ENCODE peak calls at places on chromosomes 12 and 14, in eight cellular contexts. Y, M, H, N, G, R, I and S are unnamed samples.

GRCh38 chr12:39272934-39273770 is 169.8 kb downstream of the KIF21A start:
- DNase-seq in Y (peak), M (peak), H (no peak), N (peak), G (no peak), R (peak), I (no peak), S (no peak)

GRCh38 chr12:93122089-93122488 is 193.0 kb upstream of the EEA1 start:
- DNase-seq in Y (no peak), M (no peak), H (no peak), N (no peak), G (no peak), R (no peak), I (no peak), S (no peak)

GRCh38 chr12:48160807-48161206 is 3.5 kb upstream of the ASB8 start:
- DNase-seq in Y (no peak), M (no peak), H (peak), N (no peak), G (no peak), R (no peak), I (no peak), S (no peak)

GRCh38 chr12:120136093-120136770 is 19.7 kb upstream of the RAB35 start:
- DNase-seq in Y (no peak), M (no peak), H (no peak), N (no peak), G (no peak), R (no peak), I (no peak), S (no peak)

GRCh38 chr14:100782516-100783320 is 43.2 kb upstream of the MEG3 start:
- DNase-seq in Y (no peak), M (no peak), H (peak), N (no peak), G (no peak), R (no peak), I (no peak), S (no peak)

GRCh38 chr14:66645716-66646115 is 137.8 kb downstream of the GPHN start:
- DNase-seq in Y (no peak), M (no peak), H (no peak), N (no peak), G (no peak), R (no peak), I (no peak), S (no peak)

GRCh38 chr12:52210186-52210924 is 18.5 kb upstream of the KRT80 start:
- DNase-seq in Y (no peak), M (peak), H (peak), N (no peak), G (no peak), R (no peak), I (no peak), S (no peak)

GRCh38 chr12:25699454-25699853 is 146.4 kb upstream of the LMNTD1 start:
- DNase-seq in Y (no peak), M (no peak), H (no peak), N (no peak), G (no peak), R (no peak), I (no peak), S (no peak)

GRCh38 chr12:96196781-96197180 is 2.6 kb downstream of the ELK3 start:
- DNase-seq in Y (peak), M (no peak), H (no peak), N (no peak), G (no peak), R (no peak), I (no peak), S (no peak)
- H3K4me3 ChIP-seq in Y (peak), M (no peak), H (peak), N (no peak), G (no peak), R (peak), I (no peak), S (peak)

DNA sequence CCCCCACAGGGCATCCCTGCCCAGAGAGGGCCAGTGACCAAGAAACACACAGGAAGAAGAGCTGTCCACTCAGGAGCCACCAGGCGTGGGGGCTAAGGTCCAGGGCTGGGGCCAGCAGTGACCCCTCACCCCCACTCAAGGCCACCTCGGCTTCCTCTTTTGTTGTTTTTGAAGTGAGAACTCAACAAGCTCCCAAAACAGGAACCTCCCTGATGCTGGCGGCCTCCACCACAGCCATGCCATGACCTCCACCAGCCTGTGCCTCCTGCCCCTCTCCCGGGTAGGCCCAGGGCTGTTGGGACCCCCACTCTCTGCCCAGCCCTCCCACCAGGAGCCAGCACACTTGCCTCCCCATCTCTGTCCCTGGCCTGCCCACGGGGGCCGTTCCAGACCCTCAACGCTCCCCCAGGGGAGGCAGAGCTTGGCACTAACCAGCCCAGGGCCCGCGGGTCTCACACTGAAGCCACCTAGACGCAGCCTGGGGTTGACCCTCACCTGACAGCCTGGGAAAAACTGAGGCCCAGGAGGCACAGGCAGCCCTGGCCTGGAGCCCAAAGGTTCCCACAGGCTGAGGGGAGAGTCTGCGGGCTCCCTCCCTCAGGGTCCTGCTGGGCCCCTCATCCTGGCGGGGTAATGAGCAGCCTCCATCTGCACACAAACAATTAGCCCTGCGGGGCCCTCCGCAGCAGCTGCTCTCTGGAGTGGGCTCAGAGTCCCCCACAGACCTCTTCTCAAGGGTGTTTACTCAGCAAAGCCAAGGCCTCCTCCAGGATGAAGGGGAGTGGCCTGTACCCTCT is 7.6 kb downstream of the AKT1 start:
- DNase-seq in Y (no peak), M (no peak), H (no peak), N (no peak), G (no peak), R (no peak), I (peak), S (no peak)
- H3K27ac ChIP-seq in Y (no peak), M (peak), H (no peak), N (no peak), G (no peak), R (no peak), I (no peak), S (no peak)

GRCh38 chr14:43165651-43166050 is 1341.4 kb downstream of the FSCB start:
- DNase-seq in Y (no peak), M (no peak), H (no peak), N (no peak), G (no peak), R (no peak), I (no peak), S (no peak)

GRCh38 chr14:43169722-43170121 is 1337.4 kb downstream of the FSCB start:
- DNase-seq in Y (no peak), M (no peak), H (no peak), N (no peak), G (no peak), R (no peak), I (no peak), S (no peak)

GRCh38 chr14:43166163-43166562 is 1340.9 kb downstream of the FSCB start:
- DNase-seq in Y (no peak), M (no peak), H (no peak), N (no peak), G (no peak), R (no peak), I (no peak), S (no peak)

GRCh38 chr14:43172899-43173548 is 1334.1 kb downstream of the FSCB start:
- DNase-seq in Y (no peak), M (no peak), H (no peak), N (no peak), G (no peak), R (no peak), I (no peak), S (no peak)

DNA sequence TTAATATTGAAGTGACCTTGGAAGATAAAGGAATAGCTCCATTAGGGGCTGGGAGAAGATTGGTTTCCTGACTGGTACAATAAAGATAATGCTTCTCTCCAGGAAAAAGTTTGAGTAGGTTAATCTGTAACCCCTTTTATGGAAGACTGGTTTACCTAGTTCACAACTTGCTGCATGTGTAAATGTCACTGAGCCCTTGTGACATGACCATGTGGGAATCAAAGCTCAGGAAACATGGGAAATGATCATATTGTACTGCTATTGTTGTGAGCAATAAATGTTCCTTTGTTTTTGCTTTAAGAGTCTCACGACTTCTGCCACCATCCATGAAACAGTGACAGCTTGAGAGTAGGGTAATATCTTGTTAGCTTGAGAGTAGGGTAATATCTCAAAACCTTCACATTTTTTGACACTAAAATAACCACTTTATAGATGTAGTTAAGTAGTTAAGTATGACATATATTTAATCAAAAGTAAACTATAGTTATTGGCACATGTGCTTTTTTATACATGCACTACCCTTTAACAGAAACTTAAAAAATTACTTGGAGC is 1338.6 kb downstream of the FSCB start:
- DNase-seq in Y (no peak), M (no peak), H (no peak), N (no peak), G (no peak), R (no peak), I (no peak), S (no peak)
- H3K4me3 ChIP-seq in Y (no peak), M (no peak), H (no peak), N (no peak), G (no peak), R (no peak), I (no peak), S (no peak)

GRCh38 chr14:20583142-20583541 is 4.7 kb downstream of the RNASE11 start:
- DNase-seq in Y (no peak), M (no peak), H (no peak), N (no peak), G (no peak), R (no peak), I (no peak), S (no peak)

GRCh38 chr14:20580242-20580641 is 7.6 kb downstream of the RNASE11 start:
- DNase-seq in Y (no peak), M (no peak), H (no peak), N (no peak), G (no peak), R (no peak), I (no peak), S (no peak)

GRCh38 chr14:20583908-20584307 is 3.9 kb downstream of the RNASE11 start:
- DNase-seq in Y (no peak), M (no peak), H (no peak), N (no peak), G (no peak), R (no peak), I (no peak), S (no peak)

GRCh38 chr14:20578784-20579502 is 8.9 kb downstream of the RNASE11 start:
- DNase-seq in Y (no peak), M (no peak), H (no peak), N (no peak), G (no peak), R (no peak), I (no peak), S (no peak)

GRCh38 chr14:20578325-20578724 is 9.5 kb downstream of the RNASE11 start:
- DNase-seq in Y (no peak), M (no peak), H (no peak), N (peak), G (no peak), R (no peak), I (no peak), S (no peak)
- H3K27ac ChIP-seq in Y (no peak), M (no peak), H (no peak), N (peak), G (no peak), R (no peak), I (no peak), S (no peak)

GRCh38 chr12:69007858-69008314 is 74.9 kb upstream of the CPM start:
- DNase-seq in Y (no peak), M (no peak), H (no peak), N (no peak), G (no peak), R (no peak), I (no peak), S (no peak)
- H3K4me3 ChIP-seq in Y (no peak), M (no peak), H (no peak), N (peak), G (no peak), R (no peak), I (no peak), S (no peak)

GRCh38 chr12:75863475-75863874 is 168.1 kb downstream of the PHLDA1 start:
- DNase-seq in Y (no peak), M (no peak), H (no peak), N (no peak), G (no peak), R (no peak), I (no peak), S (no peak)
- H3K27ac ChIP-seq in Y (no peak), M (no peak), H (no peak), N (no peak), G (no peak), R (no peak), I (no peak), S (no peak)

DNA sequence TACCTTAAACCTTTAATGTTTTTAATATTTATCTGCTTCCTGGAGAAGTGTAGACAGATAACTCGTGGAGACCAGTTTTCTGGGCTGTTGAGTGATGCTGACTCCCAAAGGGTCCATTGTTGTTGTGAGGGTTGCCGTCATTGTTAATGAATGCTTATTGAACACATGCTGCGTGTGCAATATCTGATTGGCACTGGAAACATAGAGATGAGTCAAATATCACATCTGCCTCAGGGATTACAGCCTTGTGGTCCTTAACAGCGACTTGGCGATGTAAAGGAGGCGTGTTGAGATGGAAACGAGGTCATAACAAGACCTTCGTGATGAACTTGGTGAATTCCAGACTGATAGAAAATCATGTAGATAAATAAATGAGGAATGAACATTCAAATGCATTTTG is 85.9 kb downstream of the FBXW8 start:
- DNase-seq in Y (no peak), M (no peak), H (no peak), N (no peak), G (no peak), R (no peak), I (no peak), S (no peak)
- H3K4me3 ChIP-seq in Y (no peak), M (no peak), H (no peak), N (no peak), G (no peak), R (no peak), I (no peak), S (no peak)

DNA sequence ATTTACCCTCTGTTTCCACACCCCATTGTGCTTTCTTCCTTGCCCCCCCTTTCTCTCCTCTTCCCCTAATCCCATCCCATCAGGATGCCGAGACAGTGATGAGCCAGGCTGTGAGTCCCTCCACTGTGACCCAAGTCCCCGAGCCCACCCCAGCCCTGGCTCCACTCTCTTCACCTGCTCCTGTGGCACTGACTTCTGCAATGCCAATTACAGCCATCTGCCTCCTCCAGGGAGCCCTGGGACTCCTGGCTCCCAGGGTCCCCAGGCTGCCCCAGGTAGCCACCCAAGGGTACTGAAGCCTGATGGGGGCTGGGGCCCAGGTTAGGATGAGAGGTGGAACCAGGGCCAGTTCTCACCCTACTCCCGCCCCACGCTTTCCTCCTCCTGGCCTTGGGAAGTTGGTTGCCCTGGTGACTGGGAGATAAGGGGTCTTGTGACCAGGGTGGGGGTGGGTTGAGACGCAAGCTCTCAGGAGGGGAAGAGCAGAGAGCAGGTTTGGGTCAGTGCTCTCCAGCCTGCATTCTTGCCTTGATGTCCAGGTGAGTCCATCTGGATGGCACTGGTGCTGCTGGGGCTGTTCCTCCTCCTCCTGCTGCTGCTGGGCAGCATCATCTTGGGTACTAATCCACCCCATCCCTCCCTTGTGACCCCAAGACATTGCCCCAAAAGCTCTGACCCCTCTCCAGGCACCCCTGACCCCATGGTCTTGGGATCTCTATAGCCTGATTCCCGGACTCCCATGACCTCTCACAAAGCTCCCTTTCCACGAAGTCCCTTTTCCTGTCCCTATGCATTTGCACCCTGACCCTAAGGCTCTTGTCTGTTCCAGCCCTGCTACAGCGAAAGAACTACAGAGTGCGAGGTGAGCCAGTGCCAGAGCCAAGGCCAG is 1.2 kb downstream of the AMHR2 start:
- DNase-seq in Y (no peak), M (peak), H (no peak), N (no peak), G (no peak), R (no peak), I (peak), S (no peak)
- H3K27ac ChIP-seq in Y (no peak), M (peak), H (no peak), N (no peak), G (no peak), R (no peak), I (peak), S (peak)

DNA sequence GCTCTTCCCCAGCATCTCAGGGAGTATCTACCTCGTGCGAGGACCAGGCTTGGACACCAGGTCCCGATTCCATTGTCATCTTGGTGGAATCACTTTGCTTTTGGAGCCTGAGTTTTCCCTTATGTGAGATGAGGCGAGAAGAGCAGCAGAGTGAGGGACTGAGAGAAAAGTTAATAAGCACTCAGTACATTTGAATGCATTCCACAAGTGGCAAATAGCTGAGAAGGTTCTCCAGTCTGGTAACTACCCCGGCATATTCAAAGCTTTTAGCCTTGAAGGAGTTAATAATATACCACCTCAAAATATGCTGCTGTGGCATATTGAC is 465 bp upstream of the GALC start:
- DNase-seq in Y (no peak), M (no peak), H (no peak), N (peak), G (no peak), R (peak), I (no peak), S (no peak)
- H3K4me3 ChIP-seq in Y (peak), M (no peak), H (peak), N (peak), G (peak), R (peak), I (peak), S (peak)

GRCh38 chr14:96106891-96107290 is 67.7 kb downstream of the C14orf132 start:
- DNase-seq in Y (no peak), M (no peak), H (no peak), N (no peak), G (no peak), R (no peak), I (no peak), S (no peak)

GRCh38 chr14:96105921-96106441 is 66.8 kb downstream of the C14orf132 start:
- DNase-seq in Y (no peak), M (peak), H (no peak), N (no peak), G (no peak), R (no peak), I (peak), S (no peak)

GRCh38 chr14:96103560-96104460 is 64.6 kb downstream of the C14orf132 start:
- DNase-seq in Y (no peak), M (no peak), H (no peak), N (no peak), G (no peak), R (no peak), I (no peak), S (no peak)

GRCh38 chr14:96104469-96105057 is 65.4 kb downstream of the C14orf132 start:
- DNase-seq in Y (no peak), M (peak), H (peak), N (no peak), G (no peak), R (peak), I (peak), S (no peak)

GRCh38 chr14:96105089-96105920 is 66.1 kb downstream of the C14orf132 start:
- DNase-seq in Y (no peak), M (no peak), H (no peak), N (no peak), G (no peak), R (no peak), I (no peak), S (no peak)
- H3K27ac ChIP-seq in Y (no peak), M (no peak), H (peak), N (no peak), G (no peak), R (no peak), I (no peak), S (no peak)